ENCODE peak calls at places on chromosomes 1 and 21, in seven cellular contexts. J, E, A, S, I, N and H are unnamed samples.

GRCh38 chr1:152924191-152924590 is 15.8 kb downstream of the IVL start:
- DNase-seq in J (no peak), E (no peak), A (no peak), S (no peak), I (no peak), N (no peak), H (peak; percentile 25)

GRCh38 chr1:240831922-240832321 is 220.0 kb upstream of the GREM2 start:
- DNase-seq in J (no peak), E (peak; percentile 10), A (no peak), S (no peak), I (no peak), N (no peak), H (no peak)

GRCh38 chr1:62625415-62625814 is 28.1 kb downstream of the ANGPTL3 start:
- DNase-seq in J (no peak), E (no peak), A (no peak), S (no peak), I (no peak), N (no peak), H (no peak)

GRCh38 chr1:91501527-91501859 is 842 bp downstream of the CDC7 start:
- DNase-seq in J (no peak), E (no peak), A (peak; percentile 59), S (no peak), I (no peak), N (no peak), H (no peak)

GRCh38 chr1:36119451-36119850 is 5.6 kb downstream of the COL8A2 start:
- DNase-seq in J (peak; percentile 36), E (no peak), A (no peak), S (no peak), I (no peak), N (no peak), H (no peak)

GRCh38 chr1:205971082-205971481 is 27.8 kb upstream of the SLC26A9 start:
- DNase-seq in J (no peak), E (no peak), A (no peak), S (no peak), I (no peak), N (no peak), H (no peak)

GRCh38 chr1:118575060-118575459 is 390.0 kb upstream of the SPAG17 start:
- DNase-seq in J (no peak), E (no peak), A (no peak), S (no peak), I (no peak), N (no peak), H (no peak)

GRCh38 chr1:24516506-24516905 is 13.9 kb downstream of the RCAN3 start:
- DNase-seq in J (no peak), E (no peak), A (no peak), S (no peak), I (no peak), N (no peak), H (no peak)

GRCh38 chr21:26469789-26470188 is 103.3 kb downstream of the CYYR1 start:
- DNase-seq in J (no peak), E (peak; percentile 71), A (peak; percentile 75), S (no peak), I (no peak), N (no peak), H (no peak)

GRCh38 chr1:212229654-212230053 is 55.6 kb upstream of the PPP2R5A start:
- DNase-seq in J (no peak), E (peak; percentile 44), A (peak; percentile 53), S (no peak), I (no peak), N (no peak), H (no peak)

GRCh38 chr1:39431927-39432326 is 59.5 kb upstream of the BMP8A start:
- DNase-seq in J (no peak), E (peak; percentile 23), A (no peak), S (no peak), I (no peak), N (no peak), H (no peak)

GRCh38 chr1:161305872-161306519 is 3.8 kb downstream of the MPZ start:
- DNase-seq in J (peak; percentile 71), E (no peak), A (peak; percentile 71), S (peak; percentile 94), I (peak; percentile 42), N (peak; percentile 83), H (peak; percentile 98)

GRCh38 chr1:225413708-225414375 is 14.0 kb downstream of the LBR start:
- DNase-seq in J (no peak), E (no peak), A (no peak), S (no peak), I (no peak), N (no peak), H (peak; percentile 36)

GRCh38 chr1:221101792-221102191 is 222.5 kb downstream of the HLX start:
- DNase-seq in J (no peak), E (no peak), A (peak; percentile 62), S (no peak), I (no peak), N (no peak), H (no peak)

GRCh38 chr1:245225267-245225666 is 70.5 kb downstream of the KIF26B start:
- DNase-seq in J (no peak), E (no peak), A (peak; percentile 25), S (no peak), I (no peak), N (no peak), H (peak; percentile 71)

GRCh38 chr1:246971322-246971721 is 36.5 kb downstream of the ZNF695 start:
- DNase-seq in J (peak; percentile 1), E (peak; percentile 34), A (peak; percentile 64), S (peak; percentile 75), I (peak; percentile 7), N (peak; percentile 19), H (peak; percentile 68)

GRCh38 chr1:76690784-76691183 is 176.5 kb upstream of the ST6GALNAC5 start:
- DNase-seq in J (no peak), E (peak; percentile 48), A (no peak), S (no peak), I (no peak), N (no peak), H (peak; percentile 53)

GRCh38 chr1:85297855-85298629 is 21.6 kb upstream of the BCL10 start:
- DNase-seq in J (no peak), E (peak; percentile 98), A (peak; percentile 98), S (peak; percentile 89), I (no peak), N (peak; percentile 31), H (peak; percentile 15)